ENCODE peak calls at places on chromosomes 2 and 18, in nine cellular contexts. One of them, this sample, is unnamed.

GRCh38 chr2:8320305-8320704 is 361.6 kb upstream of the ID2 start:
- DNase-seq in NCI-H69: no peak
- DNase-seq in NCI-H1092 treated with DMSO at 0.1 percent for 48 hours: no peak
- DNase-seq in psoas muscle: no peak
- DNase-seq in neural progenitor cell: no peak
- DNase-seq in HuH-7.5: no peak
- DNase-seq in fibroblast of mammary gland: no peak
- DNase-seq in activated T-cell treated with anti-CD3 and anti-CD28 coated beads, Interleukin-2, amount 50 U/mL, for 4 hours: no peak
- DNase-seq in T-cell: no peak
- DNase-seq in this sample: no peak

GRCh38 chr18:75106746-75107145 is 102.2 kb downstream of the PTGR3 start:
- DNase-seq in T-cell: no peak
- DNase-seq in HuH-7.5: no peak
- DNase-seq in psoas muscle: no peak
- DNase-seq in fibroblast of mammary gland: no peak
- DNase-seq in NCI-H69: no peak
- DNase-seq in neural progenitor cell: no peak
- DNase-seq in NCI-H1092 treated with DMSO at 0.1 percent for 48 hours: no peak
- DNase-seq in activated T-cell treated with anti-CD3 and anti-CD28 coated beads, Interleukin-2, amount 50 U/mL, for 4 hours: no peak
- DNase-seq in this sample: no peak

GRCh38 chr2:101272045-101272784 is 19.5 kb downstream of the CNOT11 start:
- DNase-seq in fibroblast of mammary gland: no peak
- DNase-seq in T-cell: no peak
- DNase-seq in activated T-cell treated with anti-CD3 and anti-CD28 coated beads, Interleukin-2, amount 50 U/mL, for 4 hours: no peak
- DNase-seq in HuH-7.5: no peak
- DNase-seq in NCI-H69: no peak
- DNase-seq in psoas muscle: no peak
- DNase-seq in neural progenitor cell: no peak
- DNase-seq in NCI-H1092 treated with DMSO at 0.1 percent for 48 hours: no peak
- DNase-seq in this sample: no peak

GRCh38 chr2:166382448-166382847 is 6.7 kb upstream of the SCN9A start:
- DNase-seq in T-cell: no peak
- DNase-seq in neural progenitor cell: no peak
- DNase-seq in NCI-H69: peak; percentile 58
- DNase-seq in fibroblast of mammary gland: no peak
- DNase-seq in HuH-7.5: no peak
- DNase-seq in NCI-H1092 treated with DMSO at 0.1 percent for 48 hours: no peak
- DNase-seq in activated T-cell treated with anti-CD3 and anti-CD28 coated beads, Interleukin-2, amount 50 U/mL, for 4 hours: no peak
- DNase-seq in psoas muscle: no peak
- DNase-seq in this sample: no peak

GRCh38 chr2:128321421-128321775 is 2.7 kb upstream of the HS6ST1 start:
- DNase-seq in neural progenitor cell: peak; percentile 35
- DNase-seq in HuH-7.5: no peak
- DNase-seq in NCI-H69: no peak
- DNase-seq in psoas muscle: no peak
- DNase-seq in NCI-H1092 treated with DMSO at 0.1 percent for 48 hours: no peak
- DNase-seq in T-cell: no peak
- DNase-seq in fibroblast of mammary gland: no peak
- DNase-seq in activated T-cell treated with anti-CD3 and anti-CD28 coated beads, Interleukin-2, amount 50 U/mL, for 4 hours: no peak
- DNase-seq in this sample: no peak

GRCh38 chr2:27738349-27739057 is 33.0 kb upstream of the MRPL33 start:
- DNase-seq in NCI-H1092 treated with DMSO at 0.1 percent for 48 hours: no peak
- DNase-seq in psoas muscle: no peak
- DNase-seq in neural progenitor cell: no peak
- DNase-seq in activated T-cell treated with anti-CD3 and anti-CD28 coated beads, Interleukin-2, amount 50 U/mL, for 4 hours: no peak
- DNase-seq in T-cell: no peak
- DNase-seq in NCI-H69: peak; percentile 34
- DNase-seq in fibroblast of mammary gland: no peak
- DNase-seq in HuH-7.5: no peak
- DNase-seq in this sample: no peak

GRCh38 chr2:199452991-199453379 is 4.8 kb downstream of the SATB2 start:
- DNase-seq in NCI-H69: no peak
- DNase-seq in activated T-cell treated with anti-CD3 and anti-CD28 coated beads, Interleukin-2, amount 50 U/mL, for 4 hours: no peak
- DNase-seq in fibroblast of mammary gland: no peak
- DNase-seq in neural progenitor cell: no peak
- DNase-seq in psoas muscle: no peak
- DNase-seq in HuH-7.5: no peak
- DNase-seq in NCI-H1092 treated with DMSO at 0.1 percent for 48 hours: no peak
- DNase-seq in T-cell: no peak
- DNase-seq in this sample: no peak

GRCh38 chr18:59516356-59517155 is 157.5 kb upstream of the LMAN1 start:
- DNase-seq in NCI-H69: peak; percentile 82
- DNase-seq in T-cell: no peak
- DNase-seq in neural progenitor cell: peak; percentile 18
- DNase-seq in HuH-7.5: peak; percentile 22
- DNase-seq in activated T-cell treated with anti-CD3 and anti-CD28 coated beads, Interleukin-2, amount 50 U/mL, for 4 hours: no peak
- DNase-seq in psoas muscle: no peak
- DNase-seq in fibroblast of mammary gland: peak; percentile 80
- DNase-seq in NCI-H1092 treated with DMSO at 0.1 percent for 48 hours: no peak
- DNase-seq in this sample: no peak

GRCh38 chr2:235324324-235324723 is 169.5 kb upstream of the AGAP1 start:
- DNase-seq in NCI-H1092 treated with DMSO at 0.1 percent for 48 hours: no peak
- DNase-seq in fibroblast of mammary gland: no peak
- DNase-seq in neural progenitor cell: peak; percentile 41
- DNase-seq in psoas muscle: no peak
- DNase-seq in T-cell: no peak
- DNase-seq in NCI-H69: no peak
- DNase-seq in activated T-cell treated with anti-CD3 and anti-CD28 coated beads, Interleukin-2, amount 50 U/mL, for 4 hours: no peak
- DNase-seq in HuH-7.5: no peak
- DNase-seq in this sample: no peak